ENCODE peak calls at places on chromosomes 4 and X, in nine cellular contexts. Q, N, I, G, U, J, F, P and X are unnamed samples.

GRCh38 chr4:153364061-153364460 is 19.6 kb downstream of the MND1 start:
- DNase-seq in Q (no peak), N (no peak), I (peak; percentile 47), G (no peak), U (no peak), J (no peak), F (no peak), P (no peak), X (no peak)

GRCh38 chr4:16897991-16898827 is at the start of gene LDB2:
- DNase-seq in Q (peak; percentile 88), N (peak; percentile 84), I (peak; percentile 92), G (no peak), U (peak; percentile 89), J (peak; percentile 88), F (peak; percentile 75), P (peak; percentile 80), X (peak; percentile 68)

GRCh38 chrX:84362184-84362838 is 139.9 kb downstream of the HDX start:
- DNase-seq in Q (peak; percentile 19), N (no peak), I (no peak), G (no peak), U (no peak), J (no peak), F (no peak), P (no peak), X (no peak)

GRCh38 chr4:168667936-168668335 is 171.1 kb downstream of the PALLD start:
- DNase-seq in Q (no peak), N (no peak), I (no peak), G (no peak), U (no peak), J (no peak), F (no peak), P (no peak), X (no peak)

GRCh38 chr4:67723949-67724348 is 23.0 kb upstream of the UBA6 start:
- DNase-seq in Q (no peak), N (no peak), I (no peak), G (no peak), U (no peak), J (no peak), F (no peak), P (no peak), X (no peak)

GRCh38 chr4:173293663-173294062 is 40.5 kb downstream of the HMGB2 start:
- DNase-seq in Q (no peak), N (no peak), I (no peak), G (no peak), U (no peak), J (no peak), F (no peak), P (no peak), X (no peak)

GRCh38 chrX:133444952-133445831 is 29.9 kb upstream of the GPC4 start:
- DNase-seq in Q (no peak), N (peak; percentile 25), I (peak; percentile 30), G (no peak), U (no peak), J (no peak), F (no peak), P (no peak), X (no peak)

GRCh38 chr4:37503231-37503630 is 182.9 kb downstream of the RELL1 start:
- DNase-seq in Q (no peak), N (no peak), I (no peak), G (no peak), U (no peak), J (no peak), F (no peak), P (no peak), X (no peak)

GRCh38 chr4:98620087-98620784 is 38.2 kb downstream of the TSPAN5 start:
- DNase-seq in Q (no peak), N (no peak), I (no peak), G (no peak), U (no peak), J (no peak), F (no peak), P (no peak), X (no peak)

GRCh38 chr4:17324431-17324830 is 187.5 kb downstream of the QDPR start:
- DNase-seq in Q (peak; percentile 77), N (peak; percentile 40), I (peak; percentile 59), G (peak; percentile 36), U (peak; percentile 68), J (no peak), F (peak; percentile 62), P (no peak), X (no peak)

GRCh38 chrX:16869393-16870094 is 618 bp downstream of the RBBP7 start:
- DNase-seq in Q (peak; percentile 18), N (peak; percentile 32), I (no peak), G (peak; percentile 55), U (peak; percentile 19), J (peak; percentile 67), F (no peak), P (peak; percentile 60), X (peak; percentile 65)

GRCh38 chr4:15868065-15868464 is 70.5 kb downstream of the FGFBP1 start:
- DNase-seq in Q (no peak), N (no peak), I (peak; percentile 49), G (no peak), U (no peak), J (no peak), F (no peak), P (no peak), X (no peak)

GRCh38 chr4:124953059-124953850 is 240.7 kb upstream of the ANKRD50 start:
- DNase-seq in Q (peak; percentile 95), N (no peak), I (peak; percentile 88), G (no peak), U (no peak), J (no peak), F (peak; percentile 77), P (no peak), X (no peak)

GRCh38 chr4:13218316-13218958 is 265.7 kb downstream of the RAB28 start:
- DNase-seq in Q (no peak), N (no peak), I (peak; percentile 61), G (no peak), U (peak; percentile 19), J (peak; percentile 75), F (no peak), P (peak; percentile 50), X (no peak)
- H3K27ac ChIP-seq in Q (no peak overlapping the region), N (no peak overlapping the region), I (no peak overlapping the region), G (no peak overlapping the region), U (peak overlapping the region; percentile 8), J (peak overlapping the region; percentile 67), F (no peak overlapping the region), P (peak overlapping the region; percentile 34), X (no peak overlapping the region)

GRCh38 chr4:176236909-176237308 is 32.1 kb downstream of the ASB5 start:
- DNase-seq in Q (peak; percentile 80), N (no peak), I (peak; percentile 26), G (no peak), U (no peak), J (no peak), F (peak; percentile 16), P (no peak), X (no peak)

GRCh38 chr4:176241703-176242102 is 27.3 kb downstream of the ASB5 start:
- DNase-seq in Q (no peak), N (no peak), I (no peak), G (no peak), U (no peak), J (no peak), F (no peak), P (no peak), X (no peak)

GRCh38 chr4:176238819-176239218 is 30.2 kb downstream of the ASB5 start:
- DNase-seq in Q (peak; percentile 46), N (no peak), I (peak; percentile 61), G (no peak), U (no peak), J (no peak), F (no peak), P (no peak), X (no peak)

GRCh38 chr4:176242764-176243347 is 26.2 kb downstream of the ASB5 start:
- DNase-seq in Q (no peak), N (no peak), I (no peak), G (no peak), U (no peak), J (no peak), F (no peak), P (no peak), X (no peak)

DNA sequence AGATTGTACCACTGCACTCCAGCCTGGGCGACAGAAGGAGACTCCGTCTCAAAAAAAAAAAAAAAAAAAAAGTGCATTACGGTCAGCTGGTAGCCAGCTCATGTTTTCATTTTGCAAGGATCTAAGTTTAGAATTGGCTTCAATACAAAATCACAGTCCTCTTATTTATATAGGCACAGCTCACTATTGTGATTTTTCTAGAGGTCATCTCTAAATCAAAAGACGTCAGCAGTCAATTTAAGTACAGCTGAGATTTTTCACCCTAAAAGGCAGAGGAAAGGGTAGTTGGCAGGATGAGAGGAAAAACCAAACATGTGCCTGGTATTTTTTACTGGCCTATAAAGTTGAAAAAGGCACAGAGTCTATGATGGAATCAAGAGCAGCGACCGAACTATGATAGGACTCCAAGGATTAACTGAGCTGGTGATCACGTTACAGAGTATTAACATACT is 30.8 kb downstream of the ASB5 start:
- DNase-seq in Q (peak; percentile 87), N (no peak), I (peak; percentile 87), G (no peak), U (no peak), J (no peak), F (peak; percentile 42), P (no peak), X (no peak)
- H3K4me3 ChIP-seq in Q (no peak overlapping the region), N (no peak overlapping the region), I (no peak overlapping the region), G (no peak overlapping the region), U (no peak overlapping the region), J (peak overlapping the region; percentile 9), F (no peak overlapping the region), P (no peak overlapping the region), X (no peak overlapping the region)

DNA sequence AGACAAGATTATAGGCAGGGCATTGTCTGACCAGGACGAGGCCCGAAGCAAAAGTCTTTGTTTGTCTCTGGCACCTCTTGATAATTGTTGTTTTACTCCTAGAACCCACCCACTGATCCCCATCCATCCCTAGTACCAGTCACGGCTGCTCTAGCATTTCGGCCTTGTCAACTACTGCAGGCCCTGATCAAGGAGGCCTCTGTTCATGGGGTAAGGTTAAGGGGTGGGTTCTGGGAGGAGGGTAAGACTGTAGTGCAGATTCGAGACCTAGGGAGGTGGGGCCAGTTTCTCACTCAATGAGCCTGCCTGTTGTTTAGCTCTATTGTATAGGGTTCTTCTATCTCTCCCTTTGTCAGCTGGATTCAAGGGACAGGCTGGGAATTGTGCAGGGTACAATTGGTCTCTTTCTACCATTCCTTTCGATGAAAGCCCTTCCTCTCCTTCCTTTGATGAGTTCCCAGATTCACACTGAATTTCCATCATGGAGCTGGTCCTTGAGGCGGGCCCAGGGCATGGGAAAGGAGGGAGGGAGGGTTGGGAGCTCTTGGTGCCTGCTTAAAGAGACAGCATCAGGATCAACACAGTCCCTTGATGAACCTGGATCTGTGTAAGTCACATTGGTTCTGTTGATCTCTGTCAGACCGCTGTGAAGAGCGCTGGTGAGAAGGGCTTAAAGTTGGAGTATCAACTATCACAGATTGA is 4.2 kb downstream of the PLP1 start:
- DNase-seq in Q (no peak), N (no peak), I (no peak), G (no peak), U (no peak), J (no peak), F (no peak), P (no peak), X (no peak)
- H3K27ac ChIP-seq in Q (no peak overlapping the region), N (no peak overlapping the region), I (no peak overlapping the region), G (no peak overlapping the region), U (no peak overlapping the region), J (no peak overlapping the region), F (no peak overlapping the region), P (no peak overlapping the region), X (no peak overlapping the region)

DNA sequence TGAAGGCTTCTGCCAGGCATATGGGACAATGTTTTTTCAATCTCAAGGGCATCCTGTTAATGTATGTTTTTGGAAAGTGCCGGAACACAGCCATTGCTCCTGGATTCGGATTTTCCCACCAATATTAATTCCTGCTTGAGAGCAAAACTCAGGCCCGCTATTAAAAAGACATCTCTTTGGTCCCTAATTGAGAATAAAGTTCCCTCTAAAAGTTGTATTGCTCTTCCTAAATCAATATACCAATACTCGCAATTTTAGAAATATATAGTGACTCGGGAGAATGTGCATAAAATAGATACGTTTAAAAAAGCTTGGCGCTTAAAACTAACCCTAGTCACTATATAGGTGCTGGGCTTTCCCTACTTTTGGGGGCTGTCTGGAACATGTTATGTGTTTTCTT is 15.5 kb upstream of the PITX2 start:
- DNase-seq in Q (no peak), N (no peak), I (no peak), G (no peak), U (no peak), J (no peak), F (no peak), P (no peak), X (no peak)
- H3K4me3 ChIP-seq in Q (no peak overlapping the region), N (no peak overlapping the region), I (no peak overlapping the region), G (no peak overlapping the region), U (no peak overlapping the region), J (no peak overlapping the region), F (no peak overlapping the region), P (no peak overlapping the region), X (no peak overlapping the region)